ENCODE peak calls at places on chromosomes 12 and 14, in six cellular contexts. One of them, this sample, is unnamed.
A peak's percentile ranks its signal among the peaks of the same experiment; 100 is the strongest.

GRCh38 chr14:71524321-71524982 is 407.8 kb upstream of the RGS6 start:
- DNase-seq in suprapubic skin: no peak
- DNase-seq in ovary: no peak
- DNase-seq in transverse colon: no peak
- DNase-seq in sigmoid colon: no peak
- DNase-seq in A549: no peak
- DNase-seq in this sample: no peak

GRCh38 chr12:53235164-53235563 is 3.2 kb upstream of the RARG start:
- DNase-seq in suprapubic skin: no peak
- DNase-seq in ovary: no peak
- DNase-seq in A549: no peak
- DNase-seq in transverse colon: no peak
- DNase-seq in sigmoid colon: no peak
- DNase-seq in this sample: no peak

GRCh38 chr14:95478818-95479217 is 37.6 kb downstream of the SYNE3 start:
- DNase-seq in suprapubic skin: no peak
- DNase-seq in ovary: no peak
- DNase-seq in transverse colon: no peak
- DNase-seq in A549: no peak
- DNase-seq in sigmoid colon: no peak
- DNase-seq in this sample: no peak

GRCh38 chr14:36901846-36902245 is 240.2 kb downstream of the PAX9 start:
- DNase-seq in ovary: no peak
- DNase-seq in suprapubic skin: no peak
- DNase-seq in transverse colon: no peak
- DNase-seq in A549: no peak
- DNase-seq in sigmoid colon: no peak
- DNase-seq in this sample: no peak

GRCh38 chr12:85277900-85278597 is 2.0 kb upstream of the ALX1 start:
- DNase-seq in suprapubic skin: no peak
- DNase-seq in ovary: no peak
- DNase-seq in sigmoid colon: peak; percentile 59
- DNase-seq in A549: no peak
- DNase-seq in transverse colon: peak; percentile 12
- DNase-seq in this sample: no peak

GRCh38 chr12:11681211-11681610 is 31.7 kb downstream of the ETV6 start:
- DNase-seq in sigmoid colon: no peak
- DNase-seq in suprapubic skin: no peak
- DNase-seq in transverse colon: no peak
- DNase-seq in A549: no peak
- DNase-seq in ovary: no peak
- DNase-seq in this sample: no peak

GRCh38 chr12:117499759-117500485 is 138.5 kb upstream of the NOS1 start:
- DNase-seq in suprapubic skin: no peak
- DNase-seq in transverse colon: no peak
- DNase-seq in sigmoid colon: no peak
- DNase-seq in A549: peak; percentile 42
- DNase-seq in ovary: no peak
- DNase-seq in this sample: no peak

GRCh38 chr12:89156862-89157262 is 195.4 kb downstream of the DUSP6 start:
- DNase-seq in ovary: no peak
- DNase-seq in A549: no peak
- DNase-seq in transverse colon: no peak
- DNase-seq in suprapubic skin: no peak
- DNase-seq in sigmoid colon: no peak
- DNase-seq in this sample: no peak

GRCh38 chr12:49190317-49190716 is 1.4 kb upstream of the TUBA1A start:
- DNase-seq in transverse colon: no peak
- DNase-seq in ovary: peak; percentile 12
- DNase-seq in suprapubic skin: peak; percentile 47
- DNase-seq in sigmoid colon: no peak
- DNase-seq in A549: no peak
- DNase-seq in this sample: no peak

GRCh38 chr12:101696477-101697196 is 803 bp upstream of the CHPT1 start:
- DNase-seq in ovary: no peak
- DNase-seq in A549: peak; percentile 6
- DNase-seq in sigmoid colon: peak; percentile 81
- DNase-seq in transverse colon: peak; percentile 60
- DNase-seq in suprapubic skin: peak; percentile 85
- DNase-seq in this sample: no peak

GRCh38 chr14:52117433-52117832 is 48.6 kb upstream of the NID2 start:
- DNase-seq in A549: no peak
- DNase-seq in ovary: no peak
- DNase-seq in sigmoid colon: no peak
- DNase-seq in suprapubic skin: no peak
- DNase-seq in transverse colon: no peak
- DNase-seq in this sample: no peak

GRCh38 chr14:80310950-80311349 is 99.6 kb upstream of the DIO2 start:
- DNase-seq in transverse colon: no peak
- DNase-seq in ovary: no peak
- DNase-seq in A549: no peak
- DNase-seq in suprapubic skin: no peak
- DNase-seq in sigmoid colon: no peak
- DNase-seq in this sample: no peak

GRCh38 chr14:50303744-50304471 is 8.1 kb downstream of the L2HGDH start:
- DNase-seq in sigmoid colon: no peak
- DNase-seq in transverse colon: no peak
- DNase-seq in A549: no peak
- DNase-seq in suprapubic skin: no peak
- DNase-seq in ovary: no peak
- DNase-seq in this sample: no peak

GRCh38 chr12:90974286-90974685 is 19.3 kb upstream of the CCER1 start:
- DNase-seq in sigmoid colon: no peak
- DNase-seq in transverse colon: no peak
- DNase-seq in A549: no peak
- DNase-seq in suprapubic skin: no peak
- DNase-seq in ovary: no peak
- DNase-seq in this sample: no peak

GRCh38 chr12:95212576-95212975 is 4.7 kb downstream of the FGD6 start:
- DNase-seq in suprapubic skin: no peak
- DNase-seq in sigmoid colon: no peak
- DNase-seq in transverse colon: no peak
- DNase-seq in A549: no peak
- DNase-seq in ovary: no peak
- DNase-seq in this sample: no peak

GRCh38 chr12:116241157-116241772 is 36.2 kb downstream of the MED13L start:
- DNase-seq in transverse colon: no peak
- DNase-seq in ovary: no peak
- DNase-seq in sigmoid colon: no peak
- DNase-seq in suprapubic skin: no peak
- DNase-seq in A549: no peak
- DNase-seq in this sample: no peak

GRCh38 chr12:15428632-15429031 is 106.3 kb downstream of the PTPRO start:
- DNase-seq in sigmoid colon: no peak
- DNase-seq in ovary: no peak
- DNase-seq in transverse colon: no peak
- DNase-seq in suprapubic skin: no peak
- DNase-seq in A549: no peak
- DNase-seq in this sample: no peak
- TF ChIP-seq CTCF in sigmoid colon: no peak
- TF ChIP-seq CTCF in ovary: no peak
- TF ChIP-seq CTCF in transverse colon: no peak
- TF ChIP-seq CTCF in suprapubic skin: no peak
- TF ChIP-seq CTCF in A549: no peak
- TF ChIP-seq CTCF in this sample: no peak

GRCh38 chr12:75961878-75962277 is 69.7 kb downstream of the PHLDA1 start:
- DNase-seq in transverse colon: no peak
- DNase-seq in ovary: no peak
- DNase-seq in sigmoid colon: no peak
- DNase-seq in A549: no peak
- DNase-seq in suprapubic skin: no peak
- DNase-seq in this sample: no peak

GRCh38 chr12:75959060-75959459 is 72.5 kb downstream of the PHLDA1 start:
- DNase-seq in suprapubic skin: no peak
- DNase-seq in ovary: no peak
- DNase-seq in A549: no peak
- DNase-seq in transverse colon: no peak
- DNase-seq in sigmoid colon: no peak
- DNase-seq in this sample: no peak

GRCh38 chr12:75959506-75959905 is 72.1 kb downstream of the PHLDA1 start:
- DNase-seq in transverse colon: no peak
- DNase-seq in suprapubic skin: no peak
- DNase-seq in ovary: no peak
- DNase-seq in sigmoid colon: no peak
- DNase-seq in A549: no peak
- DNase-seq in this sample: no peak

GRCh38 chr12:75960954-75961661 is 70.5 kb downstream of the PHLDA1 start:
- DNase-seq in A549: no peak
- DNase-seq in transverse colon: no peak
- DNase-seq in ovary: no peak
- DNase-seq in sigmoid colon: no peak
- DNase-seq in suprapubic skin: no peak
- DNase-seq in this sample: no peak

GRCh38 chr12:75960086-75960910 is 71.3 kb downstream of the PHLDA1 start:
- DNase-seq in transverse colon: peak; percentile 39
- DNase-seq in A549: no peak
- DNase-seq in suprapubic skin: no peak
- DNase-seq in ovary: no peak
- DNase-seq in sigmoid colon: no peak
- DNase-seq in this sample: no peak
- TF ChIP-seq EP300 in transverse colon: no peak
- TF ChIP-seq EP300 in A549: no peak
- TF ChIP-seq EP300 in suprapubic skin: no peak
- TF ChIP-seq EP300 in ovary: no peak
- TF ChIP-seq EP300 in sigmoid colon: no peak
- TF ChIP-seq EP300 in this sample: no peak

GRCh38 chr12:120469450-120470149 is at the start of gene SRSF9:
- DNase-seq in ovary: peak; percentile 96
- DNase-seq in A549: peak; percentile 98
- DNase-seq in sigmoid colon: peak; percentile 98
- DNase-seq in suprapubic skin: peak; percentile 98
- DNase-seq in transverse colon: peak; percentile 96
- DNase-seq in this sample: peak; percentile 97
- TF ChIP-seq POLR2A in ovary: peak; percentile 76
- TF ChIP-seq POLR2A in A549: peak; percentile 88
- TF ChIP-seq POLR2A in sigmoid colon: peak; percentile 43
- TF ChIP-seq POLR2A in suprapubic skin: peak; percentile 73
- TF ChIP-seq POLR2A in transverse colon: peak; percentile 51
- TF ChIP-seq POLR2A in this sample: peak; percentile 33

GRCh38 chr14:104343294-104343625 is 204.9 kb downstream of the KIF26A start:
- DNase-seq in suprapubic skin: peak; percentile 71
- DNase-seq in transverse colon: no peak
- DNase-seq in A549: no peak
- DNase-seq in sigmoid colon: peak; percentile 56
- DNase-seq in ovary: peak; percentile 17
- DNase-seq in this sample: no peak

GRCh38 chr14:104339829-104340228 is 201.4 kb downstream of the KIF26A start:
- DNase-seq in A549: no peak
- DNase-seq in ovary: no peak
- DNase-seq in suprapubic skin: no peak
- DNase-seq in transverse colon: no peak
- DNase-seq in sigmoid colon: no peak
- DNase-seq in this sample: no peak

GRCh38 chr14:104343690-104344640 is 205.6 kb downstream of the KIF26A start:
- DNase-seq in transverse colon: no peak
- DNase-seq in sigmoid colon: peak; percentile 41
- DNase-seq in suprapubic skin: peak; percentile 54
- DNase-seq in A549: no peak
- DNase-seq in ovary: peak; percentile 8
- DNase-seq in this sample: no peak

GRCh38 chr14:104342435-104343293 is 204.3 kb downstream of the KIF26A start:
- DNase-seq in sigmoid colon: peak; percentile 40
- DNase-seq in A549: no peak
- DNase-seq in transverse colon: no peak
- DNase-seq in ovary: peak; percentile 30
- DNase-seq in suprapubic skin: peak; percentile 76
- DNase-seq in this sample: no peak

DNA sequence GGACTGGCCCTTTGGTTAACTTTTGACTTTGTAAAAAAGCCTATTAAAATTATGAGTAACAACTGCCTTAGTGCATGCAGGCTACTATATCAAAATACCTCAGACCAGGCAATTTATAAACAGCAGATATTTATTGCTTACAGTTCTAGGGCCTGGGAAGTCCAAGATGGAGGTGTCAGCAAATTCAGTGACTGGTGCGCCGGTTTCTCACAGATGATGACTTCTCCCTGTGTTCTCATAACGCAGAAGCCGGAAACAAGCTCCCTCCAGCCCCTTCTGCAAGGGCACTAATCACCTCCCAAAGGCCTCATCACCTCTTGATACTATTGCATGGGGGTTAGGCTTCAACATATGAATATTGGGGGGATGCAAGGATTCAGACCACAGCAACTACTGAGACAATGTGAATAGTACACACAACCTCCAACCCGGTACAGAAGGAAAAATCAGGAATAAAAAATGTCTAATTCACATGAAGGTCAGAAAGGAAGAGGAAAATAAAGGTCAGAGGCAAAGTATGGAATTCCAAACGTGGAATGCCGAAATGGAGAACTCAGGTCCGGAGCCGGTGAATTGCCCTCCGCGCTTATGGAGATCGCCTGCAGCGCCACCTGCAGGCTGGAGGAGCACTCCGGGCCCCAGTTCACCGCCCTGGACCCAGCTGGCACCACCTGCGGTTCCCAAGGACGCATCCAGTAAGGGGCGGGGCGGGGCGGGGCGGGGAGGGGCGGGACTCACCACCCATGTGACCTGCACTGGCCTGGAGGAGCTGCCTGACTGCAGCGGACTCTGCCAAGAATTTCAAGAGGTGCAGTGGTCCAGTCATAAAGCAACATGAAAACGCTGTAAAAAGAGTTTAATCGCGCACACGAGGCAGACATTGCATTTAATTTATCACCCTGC is 203.4 kb downstream of the KIF26A start:
- DNase-seq in transverse colon: peak; percentile 87
- DNase-seq in sigmoid colon: peak; percentile 73
- DNase-seq in ovary: peak; percentile 78
- DNase-seq in A549: peak; percentile 81
- DNase-seq in suprapubic skin: no peak
- DNase-seq in this sample: no peak
- TF ChIP-seq CTCF in transverse colon: peak; percentile 48
- TF ChIP-seq CTCF in sigmoid colon: peak; percentile 42
- TF ChIP-seq CTCF in ovary: peak; percentile 22
- TF ChIP-seq CTCF in A549: peak; percentile 48
- TF ChIP-seq CTCF in suprapubic skin: peak; percentile 54
- TF ChIP-seq CTCF in this sample: no peak

GRCh38 chr14:39682000-39682399 is 249.8 kb upstream of the FBXO33 start:
- DNase-seq in suprapubic skin: no peak
- DNase-seq in sigmoid colon: no peak
- DNase-seq in ovary: no peak
- DNase-seq in transverse colon: no peak
- DNase-seq in A549: no peak
- DNase-seq in this sample: no peak
- TF ChIP-seq EP300 in suprapubic skin: no peak
- TF ChIP-seq EP300 in sigmoid colon: no peak
- TF ChIP-seq EP300 in ovary: no peak
- TF ChIP-seq EP300 in transverse colon: no peak
- TF ChIP-seq EP300 in A549: no peak
- TF ChIP-seq EP300 in this sample: no peak

GRCh38 chr12:92362785-92363184 is 217.1 kb upstream of the BTG1 start:
- DNase-seq in transverse colon: no peak
- DNase-seq in suprapubic skin: no peak
- DNase-seq in ovary: no peak
- DNase-seq in A549: no peak
- DNase-seq in sigmoid colon: no peak
- DNase-seq in this sample: no peak
- TF ChIP-seq POLR2A in transverse colon: no peak
- TF ChIP-seq POLR2A in suprapubic skin: no peak
- TF ChIP-seq POLR2A in ovary: no peak
- TF ChIP-seq POLR2A in A549: no peak
- TF ChIP-seq POLR2A in sigmoid colon: no peak
- TF ChIP-seq POLR2A in this sample: no peak

GRCh38 chr14:58607131-58607531 is 30.6 kb upstream of the DACT1 start:
- DNase-seq in ovary: no peak
- DNase-seq in A549: no peak
- DNase-seq in suprapubic skin: no peak
- DNase-seq in sigmoid colon: no peak
- DNase-seq in transverse colon: no peak
- DNase-seq in this sample: no peak
- TF ChIP-seq CTCF in ovary: no peak
- TF ChIP-seq CTCF in A549: no peak
- TF ChIP-seq CTCF in suprapubic skin: no peak
- TF ChIP-seq CTCF in sigmoid colon: no peak
- TF ChIP-seq CTCF in transverse colon: no peak
- TF ChIP-seq CTCF in this sample: no peak

This sample was measured in esophagus muscularis mucosa.